ENCODE peak calls at places on chromosome 15, in five cellular contexts. R, V, M, U and K are unnamed samples.

GRCh38 chr15:66433726-66434125 is 47.0 kb downstream of the MAP2K1 start:
- DNase-seq in R (no peak), U (no peak), V (no peak), M (no peak), K (no peak)

GRCh38 chr15:76756371-76756770 is 148.8 kb downstream of the SCAPER start:
- DNase-seq in R (peak), M (no peak), V (peak), U (peak), K (no peak)

GRCh38 chr15:74338676-74339075 is 28.8 kb downstream of the CYP11A1 start:
- DNase-seq in V (no peak), M (no peak), R (no peak), U (no peak), K (no peak)

GRCh38 chr15:85600001-85600400 is 194.7 kb downstream of the KLHL25 start:
- DNase-seq in R (no peak), M (no peak), V (no peak), U (no peak), K (no peak)

GRCh38 chr15:39743611-39744010 is 39.0 kb downstream of the FSIP1 start:
- DNase-seq in R (no peak), V (peak), U (no peak), M (no peak), K (no peak)

GRCh38 chr15:69805248-69805953 is 292.3 kb downstream of the TLE3 start:
- DNase-seq in U (no peak), R (no peak), M (no peak), V (no peak), K (no peak)

GRCh38 chr15:81910997-81911396 is 134.8 kb downstream of the MEX3B start:
- DNase-seq in R (no peak), V (no peak), M (no peak), U (no peak), K (no peak)

GRCh38 chr15:97881568-97881967 is 78.9 kb upstream of the ARRDC4 start:
- DNase-seq in V (no peak), R (no peak), U (no peak), M (no peak), K (no peak)

GRCh38 chr15:64686130-64686735 is 89.2 kb downstream of the RBPMS2 start:
- DNase-seq in M (peak), U (peak), R (peak), V (peak), K (no peak)

GRCh38 chr15:91678003-91678402 is 175.5 kb upstream of the SLCO3A1 start:
- DNase-seq in R (no peak), V (no peak), M (no peak), U (no peak), K (no peak)

GRCh38 chr15:48647963-48648362 is 2.5 kb upstream of the FBN1 start:
- DNase-seq in U (peak), R (peak), V (peak), M (no peak), K (no peak)

GRCh38 chr15:89654847-89655805 is at the start of gene KIF7:
- DNase-seq in M (no peak), V (peak), R (peak), U (peak), K (no peak)